ENCODE peak calls at places on chromosomes 13 and 19, in five cellular contexts. F, C, B, I and S are unnamed samples.

GRCh38 chr13:94351292-94352000 is 128.0 kb downstream of the DCT start:
- DNase-seq in F (no peak), C (no peak), B (no peak), I (no peak), S (no peak)

GRCh38 chr13:95784891-95785290 is 108.0 kb downstream of the DNAJC3 start:
- DNase-seq in F (no peak), C (no peak), B (peak; percentile 49), I (no peak), S (no peak)

GRCh38 chr13:63699948-63700347 is 2284.3 kb upstream of the PCDH20 start:
- DNase-seq in F (no peak), C (no peak), B (no peak), I (no peak), S (no peak)

GRCh38 chr19:5365905-5366304 is 25.3 kb upstream of the PTPRS start:
- DNase-seq in F (no peak), C (no peak), B (no peak), I (no peak), S (no peak)

GRCh38 chr13:31781064-31781463 is 41.7 kb downstream of the RXFP2 start:
- DNase-seq in F (no peak), C (no peak), B (no peak), I (no peak), S (no peak)

GRCh38 chr19:1205114-1206062 is at the start of gene STK11:
- DNase-seq in F (peak; percentile 83), C (peak; percentile 94), B (peak; percentile 99), I (peak; percentile 99), S (peak; percentile 100)

GRCh38 chr19:21699197-21699596 is 68.2 kb downstream of the ZNF100 start:
- DNase-seq in F (no peak), C (no peak), B (no peak), I (no peak), S (no peak)

GRCh38 chr13:105428816-105429215 is 1106.6 kb downstream of the EFNB2 start:
- DNase-seq in F (no peak), C (no peak), B (no peak), I (no peak), S (no peak)

GRCh38 chr13:73844986-73845385 is 289.2 kb downstream of the KLF12 start:
- DNase-seq in F (no peak), C (no peak), B (no peak), I (no peak), S (no peak)

GRCh38 chr19:3142292-3142670 is 6.4 kb downstream of the GNA15 start:
- DNase-seq in F (no peak), C (no peak), B (peak; percentile 89), I (no peak), S (no peak)

GRCh38 chr19:16325161-16325527 is 518 bp downstream of the KLF2 start:
- DNase-seq in F (no peak), C (no peak), B (no peak), I (no peak), S (no peak)

GRCh38 chr13:110869805-110870706 is 44.8 kb downstream of the ANKRD10 start:
- DNase-seq in F (no peak), C (peak; percentile 57), B (peak; percentile 96), I (peak; percentile 90), S (no peak)

GRCh38 chr13:49629947-49630346 is 1.6 kb downstream of the ARL11 start:
- DNase-seq in F (no peak), C (no peak), B (no peak), I (no peak), S (no peak)

GRCh38 chr13:39575641-39576238 is 27.3 kb downstream of the LHFPL6 start:
- DNase-seq in F (peak; percentile 15), C (no peak), B (no peak), I (no peak), S (no peak)

GRCh38 chr19:56769650-56770049 is 70.9 kb downstream of the PEG3 start:
- DNase-seq in F (no peak), C (no peak), B (no peak), I (no peak), S (no peak)

DNA sequence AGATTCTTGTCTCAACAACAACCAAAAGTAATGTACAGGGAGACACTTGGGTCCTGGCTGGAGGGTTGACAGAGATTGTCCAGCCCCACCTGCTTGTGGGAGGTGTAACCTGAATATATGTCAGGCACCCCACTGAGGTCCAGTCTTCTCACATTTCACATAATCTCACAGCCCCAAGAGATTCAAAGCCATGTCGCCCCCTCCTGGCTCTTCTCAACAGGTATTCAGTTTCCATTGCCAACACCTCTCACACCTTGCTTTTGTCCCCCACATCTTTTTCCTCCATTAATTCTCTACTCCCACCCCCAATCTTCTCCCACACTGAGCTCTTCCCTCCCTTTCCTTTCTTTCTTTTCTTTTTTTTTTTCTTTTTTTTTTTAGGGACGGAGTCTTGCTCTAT is 11.2 kb downstream of the UNC13A start:
- DNase-seq in F (no peak), C (no peak), B (no peak), I (no peak), S (no peak)
- TF ChIP-seq CTCF in F (peak; percentile 22), C (no peak), B (no peak), I (no peak), S (no peak)

GRCh38 chr19:45638930-45639729 is at the start of gene EML2:
- DNase-seq in F (no peak), C (no peak), B (peak; percentile 37), I (no peak), S (peak; percentile 72)
- TF ChIP-seq CTCF in F (peak; percentile 65), C (no peak), B (peak; percentile 40), I (no peak), S (peak; percentile 50)

DNA sequence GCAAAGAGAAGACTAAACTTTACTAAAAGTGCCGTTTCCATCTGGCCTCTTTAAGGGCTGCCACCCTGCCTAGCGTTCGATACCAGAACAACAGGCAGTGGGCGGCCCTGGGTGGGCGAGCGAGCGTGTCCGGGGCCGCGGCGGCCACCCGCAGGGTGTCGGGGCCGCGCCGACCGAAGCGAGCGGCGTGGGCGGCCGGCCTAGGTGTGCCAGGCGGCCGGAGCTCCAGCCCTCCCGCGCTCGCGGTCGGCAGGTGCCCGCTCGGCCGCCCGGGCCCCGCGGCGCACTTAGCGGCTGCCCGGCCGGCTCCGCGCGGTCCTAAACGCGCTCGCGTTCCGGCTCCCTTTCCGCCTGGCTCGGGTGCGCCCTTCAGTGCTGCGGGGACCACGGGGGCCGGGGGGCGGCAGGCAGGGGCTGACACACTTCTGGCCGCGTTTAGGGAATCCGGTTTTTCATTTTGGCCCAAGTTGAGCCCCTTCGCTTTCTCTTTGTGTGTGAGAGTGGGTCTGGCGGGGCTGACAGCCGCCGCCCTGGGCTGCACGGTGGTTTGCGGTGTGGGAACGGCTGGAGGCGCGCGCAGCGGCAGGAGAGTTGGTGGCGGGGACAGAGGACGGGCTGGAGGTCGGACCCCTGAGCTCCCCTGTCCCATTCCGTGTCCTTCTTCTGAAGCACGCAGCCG is 2.9 kb downstream of the FGF9 start:
- DNase-seq in F (no peak), C (no peak), B (peak; percentile 45), I (no peak), S (peak; percentile 71)
- TF ChIP-seq CTCF in F (peak; percentile 36), C (no peak), B (no peak), I (no peak), S (no peak)

DNA sequence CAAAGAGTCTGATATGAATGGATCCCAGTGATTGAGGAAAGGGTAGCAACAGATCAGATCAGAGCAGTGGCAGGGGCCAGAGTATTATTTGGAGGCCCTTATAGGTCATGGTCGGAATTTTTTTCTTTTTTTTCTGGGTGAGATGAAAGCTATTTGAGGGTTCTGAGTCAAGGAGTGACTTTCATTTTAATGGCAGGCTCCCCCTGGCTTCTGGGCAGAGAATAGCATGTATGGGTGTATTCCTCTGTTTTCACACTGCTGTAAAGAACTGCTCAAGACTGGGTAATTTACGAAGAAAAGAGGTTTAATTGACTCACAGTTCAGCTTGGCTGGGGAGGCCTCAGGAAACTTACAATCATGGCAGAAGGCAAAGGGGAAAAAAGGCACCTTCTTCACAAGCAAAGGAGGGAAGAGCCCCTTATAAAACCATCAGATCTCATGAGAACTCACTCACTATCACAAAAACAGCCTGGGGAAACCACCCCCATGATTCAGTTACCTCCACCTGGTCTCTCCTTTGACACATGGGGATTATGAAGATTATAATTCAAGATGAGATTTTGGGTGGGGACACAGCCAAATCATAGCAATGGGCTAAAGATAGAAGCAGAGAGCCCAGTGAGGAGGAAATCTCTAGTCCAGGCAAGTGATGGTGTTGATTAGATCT is 3.0 kb upstream of the SLC6A16 start:
- DNase-seq in F (no peak), C (no peak), B (peak; percentile 41), I (no peak), S (peak; percentile 57)
- TF ChIP-seq CTCF in F (peak; percentile 69), C (peak; percentile 56), B (peak; percentile 63), I (no peak), S (peak; percentile 61)

DNA sequence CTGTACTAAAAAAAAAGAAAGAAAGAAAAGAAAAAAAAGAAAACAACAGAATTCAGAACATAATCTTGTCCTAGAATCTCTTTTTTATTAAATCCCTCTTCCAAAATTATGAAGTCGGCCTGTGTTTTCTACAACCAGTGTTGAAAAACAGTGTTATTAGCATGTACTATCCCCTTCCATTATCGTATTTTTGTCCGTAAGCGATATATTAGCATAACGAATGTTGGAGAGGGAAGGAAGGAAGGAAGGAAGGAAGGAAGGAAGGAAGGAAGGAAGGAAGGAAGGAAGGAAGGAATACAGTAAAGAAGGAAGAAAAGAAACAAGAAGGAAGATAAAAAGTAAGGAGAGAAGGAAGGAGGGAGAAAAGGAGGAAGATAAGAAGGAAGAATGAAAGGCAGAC is 393.0 kb upstream of the TSHZ3 start:
- DNase-seq in F (no peak), C (no peak), B (no peak), I (no peak), S (no peak)
- TF ChIP-seq CTCF in F (no peak), C (no peak), B (no peak), I (no peak), S (no peak)